ENCODE peak calls at places on chromosomes 1 and 21, in ten cellular contexts. A is GM12864, U is endodermal cell, T is WTC11, E is endothelial cell, P is fibroblast of lung, M is H1, H is OCI-LY7, F is bronchial epithelial cell, J is lower leg skin. L is an unnamed sample.

GRCh38 chr1:42173155-42173933 is 8.8 kb upstream of the GUCA2A start:
- DNase-seq in A (no peak), U (peak), T (peak), E (peak), P (peak), M (peak), H (peak), F (peak), J (peak), L (peak)

GRCh38 chr21:43731891-43732711 is 13.2 kb downstream of the PDXK start:
- DNase-seq in A (no peak), U (no peak), T (no peak), E (no peak), P (peak), M (no peak), H (no peak), F (no peak), J (no peak), L (no peak)

GRCh38 chr1:2137257-2138121 is 57.1 kb downstream of the FAAP20 start:
- DNase-seq in A (no peak), U (no peak), T (no peak), E (no peak), P (no peak), M (no peak), H (no peak), F (no peak), J (no peak), L (no peak)

GRCh38 chr1:111220302-111220890 is 7.1 kb upstream of the CHI3L2 start:
- DNase-seq in A (no peak), U (no peak), T (no peak), E (no peak), P (no peak), M (no peak), H (no peak), F (no peak), J (no peak), L (no peak)

GRCh38 chr1:168435439-168435838 is 108.4 kb downstream of the XCL2 start:
- DNase-seq in A (no peak), U (no peak), T (no peak), E (no peak), P (no peak), M (no peak), H (no peak), F (no peak), J (no peak), L (no peak)

GRCh38 chr1:180854456-180854855 is 58.2 kb upstream of the KIAA1614 start:
- DNase-seq in A (no peak), U (peak), T (no peak), E (peak), P (no peak), M (no peak), H (no peak), F (no peak), J (no peak), L (no peak)

GRCh38 chr1:32500387-32501209 is 35.7 kb downstream of the ZBTB8B start:
- DNase-seq in A (no peak), U (peak), T (peak), E (peak), P (peak), M (peak), H (peak), F (peak), J (peak), L (peak)

GRCh38 chr1:187630653-187631380 is 802.1 kb downstream of the PLA2G4A start:
- DNase-seq in A (no peak), U (peak), T (no peak), E (no peak), P (no peak), M (no peak), H (no peak), F (no peak), J (no peak), L (no peak)

GRCh38 chr1:227333423-227333822 is 15.1 kb upstream of the CDC42BPA start:
- DNase-seq in A (no peak), U (no peak), T (no peak), E (no peak), P (no peak), M (no peak), H (no peak), F (peak), J (no peak), L (no peak)

GRCh38 chr1:30637183-30637969 is 86.0 kb downstream of the MATN1 start:
- DNase-seq in A (no peak), U (no peak), T (no peak), E (no peak), P (no peak), M (no peak), H (no peak), F (no peak), J (no peak), L (no peak)

GRCh38 chr1:69284508-69284907 is 283.2 kb upstream of the LRRC7 start:
- DNase-seq in A (no peak), U (no peak), T (no peak), E (no peak), P (no peak), M (no peak), H (no peak), F (no peak), J (no peak), L (no peak)

GRCh38 chr1:96979869-96980268 is 258.3 kb downstream of the PTBP2 start:
- DNase-seq in A (no peak), U (no peak), T (no peak), E (no peak), P (no peak), M (no peak), H (no peak), F (no peak), J (no peak), L (no peak)

GRCh38 chr1:204072951-204073836 is at the start of gene SOX13:
- DNase-seq in A (no peak), U (peak), T (peak), E (peak), P (peak), M (peak), H (no peak), F (peak), J (peak), L (no peak)

GRCh38 chr1:232308616-232309015 is 321.3 kb downstream of the SIPA1L2 start:
- DNase-seq in A (no peak), U (peak), T (no peak), E (peak), P (no peak), M (no peak), H (no peak), F (no peak), J (no peak), L (no peak)

GRCh38 chr21:35179990-35180557 is 131.0 kb upstream of the RUNX1 start:
- DNase-seq in A (no peak), U (no peak), T (no peak), E (no peak), P (peak), M (no peak), H (no peak), F (peak), J (no peak), L (no peak)

GRCh38 chr1:156528875-156529425 is 28.4 kb upstream of the MEF2D start:
- DNase-seq in A (no peak), U (no peak), T (no peak), E (no peak), P (no peak), M (no peak), H (no peak), F (no peak), J (no peak), L (no peak)
- TF ChIP-seq CTCF in A (no peak), U (no peak), T (no peak), E (no peak), P (no peak), M (no peak), H (no peak), F (no peak), J (no peak), L (no peak)

GRCh38 chr1:216193839-216194443 is 229.3 kb downstream of the USH2A start:
- DNase-seq in A (no peak), U (no peak), T (no peak), E (no peak), P (no peak), M (no peak), H (no peak), F (no peak), J (no peak), L (no peak)
- TF ChIP-seq CTCF in A (peak), U (peak), T (no peak), E (no peak), P (peak), M (peak), H (no peak), F (no peak), J (no peak), L (no peak)

GRCh38 chr1:163066686-163067085 is 2.5 kb upstream of the RGS4 start:
- DNase-seq in A (no peak), U (no peak), T (no peak), E (no peak), P (no peak), M (no peak), H (no peak), F (no peak), J (no peak), L (no peak)

GRCh38 chr1:163068716-163069115 is 445 bp upstream of the RGS4 start:
- DNase-seq in A (no peak), U (no peak), T (no peak), E (no peak), P (no peak), M (no peak), H (no peak), F (peak), J (no peak), L (no peak)

GRCh38 chr1:163069655-163070277 is 605 bp downstream of the RGS4 start:
- DNase-seq in A (no peak), U (no peak), T (no peak), E (no peak), P (no peak), M (no peak), H (no peak), F (no peak), J (no peak), L (no peak)

GRCh38 chr1:163071381-163072255 is 2.5 kb downstream of the RGS4 start:
- DNase-seq in A (peak), U (peak), T (peak), E (peak), P (peak), M (peak), H (peak), F (peak), J (peak), L (peak)

DNA sequence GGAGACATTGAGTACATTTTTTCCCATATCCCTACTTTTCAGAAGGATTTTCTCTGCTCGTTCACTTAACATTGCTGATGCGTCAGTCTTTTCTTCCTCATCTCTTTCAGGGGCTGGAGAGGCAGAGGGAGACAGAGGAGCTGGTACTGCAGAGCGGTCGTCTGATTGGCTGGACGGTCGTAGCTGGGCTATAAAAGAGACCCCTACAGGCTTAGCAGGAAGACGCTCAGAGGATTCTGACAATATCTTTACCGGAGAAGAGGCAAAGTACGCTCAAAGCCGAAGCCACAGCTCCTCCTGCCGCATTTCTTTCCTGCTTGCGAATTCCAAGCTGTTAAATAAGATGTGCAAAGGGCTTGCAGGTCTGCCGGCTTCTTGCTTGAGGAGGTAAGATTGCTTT is at the start of gene RGS4:
- DNase-seq in A (no peak), U (peak), T (peak), E (peak), P (peak), M (peak), H (no peak), F (peak), J (no peak), L (no peak)
- TF ChIP-seq CTCF in A (no peak), U (peak), T (no peak), E (peak), P (peak), M (peak), H (no peak), F (peak), J (no peak), L (no peak)

GRCh38 chr1:51569284-51570062 is 47.4 kb upstream of the OSBPL9 start:
- DNase-seq in A (peak), U (peak), T (no peak), E (no peak), P (peak), M (no peak), H (peak), F (peak), J (peak), L (peak)
- TF ChIP-seq CTCF in A (no peak), U (no peak), T (no peak), E (no peak), P (peak), M (no peak), H (peak), F (no peak), J (no peak), L (no peak)

DNA sequence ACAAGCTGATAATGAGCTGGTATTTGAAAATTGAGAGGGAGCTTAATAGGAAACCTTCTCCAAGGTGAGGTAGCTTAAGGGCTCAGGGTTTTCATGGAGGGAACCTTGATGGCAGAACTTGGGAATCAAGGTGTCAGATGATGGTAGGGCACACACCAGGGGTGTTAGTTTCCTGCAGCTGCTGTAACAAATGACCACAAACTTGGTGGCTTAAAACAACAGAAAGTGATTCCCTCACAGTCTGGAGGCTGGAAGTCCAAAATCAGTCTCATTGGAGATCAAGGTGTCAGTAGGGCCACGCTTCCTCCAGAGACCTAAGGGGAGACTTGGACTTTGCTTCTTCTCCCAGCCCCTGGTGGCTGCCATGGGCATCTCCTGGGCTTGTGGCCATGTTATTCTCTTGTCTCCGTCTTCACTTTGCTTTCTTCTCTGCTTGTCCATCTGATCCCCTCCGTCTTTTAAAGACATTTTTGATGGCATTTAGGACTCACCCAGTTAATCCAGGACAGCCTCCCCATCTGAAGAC is 45.5 kb downstream of the HUNK start:
- DNase-seq in A (no peak), U (no peak), T (no peak), E (no peak), P (no peak), M (no peak), H (no peak), F (no peak), J (no peak), L (no peak)
- TF ChIP-seq CTCF in A (peak), U (peak), T (no peak), E (no peak), P (no peak), M (peak), H (no peak), F (no peak), J (no peak), L (no peak)

GRCh38 chr21:31459457-31459856 is 115.4 kb upstream of the TIAM1 start:
- DNase-seq in A (no peak), U (peak), T (no peak), E (peak), P (no peak), M (no peak), H (no peak), F (no peak), J (no peak), L (no peak)

GRCh38 chr21:31456201-31456600 is 112.1 kb upstream of the TIAM1 start:
- DNase-seq in A (no peak), U (no peak), T (no peak), E (no peak), P (no peak), M (no peak), H (no peak), F (no peak), J (no peak), L (no peak)

GRCh38 chr21:31455506-31455905 is 111.4 kb upstream of the TIAM1 start:
- DNase-seq in A (no peak), U (no peak), T (no peak), E (no peak), P (no peak), M (no peak), H (no peak), F (no peak), J (no peak), L (no peak)

GRCh38 chr21:31460985-31461384 is 116.9 kb upstream of the TIAM1 start:
- DNase-seq in A (no peak), U (no peak), T (no peak), E (no peak), P (no peak), M (no peak), H (no peak), F (no peak), J (no peak), L (no peak)

DNA sequence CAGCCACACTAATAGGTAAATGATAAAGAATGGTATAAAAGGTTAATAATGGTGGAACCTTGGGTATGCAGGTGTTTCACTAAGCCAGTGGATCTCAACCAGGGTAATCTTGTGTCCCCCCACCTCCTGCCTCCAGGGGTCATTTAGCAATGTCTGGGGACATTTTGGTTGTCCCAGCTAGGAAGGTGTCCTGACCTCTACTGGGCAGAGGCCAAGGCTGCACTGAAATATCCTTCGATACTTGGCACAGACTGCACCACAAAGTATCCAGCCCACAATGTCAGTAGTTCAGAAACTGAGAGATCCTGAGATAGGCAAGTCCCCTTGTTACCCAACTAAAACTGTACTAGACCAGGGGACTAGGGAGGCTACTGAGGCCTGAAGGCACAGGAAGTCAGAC is 113.6 kb upstream of the TIAM1 start:
- DNase-seq in A (no peak), U (peak), T (peak), E (peak), P (no peak), M (no peak), H (no peak), F (no peak), J (no peak), L (no peak)
- TF ChIP-seq CTCF in A (no peak), U (peak), T (peak), E (peak), P (no peak), M (peak), H (peak), F (no peak), J (no peak), L (no peak)

DNA sequence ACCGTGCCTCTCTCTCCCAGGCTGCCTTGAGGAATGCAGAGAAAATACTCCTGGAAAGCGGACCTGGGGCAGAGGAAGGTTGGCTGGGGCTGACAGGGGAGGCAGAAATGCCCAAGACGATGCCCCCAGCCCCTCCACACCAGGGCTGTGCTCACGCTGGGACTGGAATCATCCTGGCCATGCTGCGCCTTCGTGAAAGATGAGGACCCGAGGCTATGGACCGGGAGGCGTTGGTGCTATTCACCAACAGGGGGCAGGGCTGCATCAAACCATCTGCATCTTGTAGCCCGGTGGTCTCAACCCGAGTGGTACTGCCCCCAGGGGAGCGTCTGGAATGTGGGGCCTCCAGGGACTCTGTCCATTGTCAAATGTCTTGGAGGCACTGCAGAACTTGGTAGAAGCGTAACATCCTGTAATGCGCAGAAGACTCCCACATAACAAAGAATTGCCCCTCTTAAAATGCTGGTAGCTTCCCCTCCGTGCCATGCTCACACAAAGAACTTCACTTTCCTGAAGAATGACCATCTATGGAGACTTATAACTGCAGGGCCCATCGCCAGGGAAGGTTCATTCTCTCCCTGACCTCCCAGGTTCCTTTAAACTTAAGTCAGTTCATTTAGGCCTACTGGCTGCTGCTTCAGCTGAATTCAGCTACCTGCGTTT is 251.2 kb downstream of the RRAGC start:
- DNase-seq in A (no peak), U (peak), T (peak), E (peak), P (no peak), M (peak), H (peak), F (no peak), J (no peak), L (peak)
- TF ChIP-seq CTCF in A (peak), U (peak), T (peak), E (peak), P (no peak), M (peak), H (peak), F (peak), J (no peak), L (peak)

L was measured in GM20000.